ENCODE peak calls at places on chromosomes 13 and 19, in seven cellular contexts. One of them, this sample, is unnamed.

GRCh38 chr19:52685811-52686210 is 47.7 kb upstream of the ZNF83 start:
- DNase-seq in adrenal gland: no peak
- DNase-seq in IMR-90: no peak
- DNase-seq in activated CD4-positive, alpha-beta T cell treated with anti-CD3 and anti-CD28 coated beads, Interleukin-2, amount 50 U/mL, for 1 hour: no peak
- DNase-seq in endothelial cell: no peak
- DNase-seq in fibroblast of mammary gland: no peak
- DNase-seq in hippocampal formation: no peak
- DNase-seq in this sample: no peak

GRCh38 chr19:13689050-13689449 is 75.3 kb upstream of the MRI1 start:
- DNase-seq in adrenal gland: no peak
- DNase-seq in IMR-90: peak
- DNase-seq in activated CD4-positive, alpha-beta T cell treated with anti-CD3 and anti-CD28 coated beads, Interleukin-2, amount 50 U/mL, for 1 hour: no peak
- DNase-seq in endothelial cell: peak
- DNase-seq in fibroblast of mammary gland: peak
- DNase-seq in hippocampal formation: no peak
- DNase-seq in this sample: peak

GRCh38 chr19:33621811-33622504 is at the start of gene CHST8:
- DNase-seq in adrenal gland: peak
- DNase-seq in IMR-90: no peak
- DNase-seq in activated CD4-positive, alpha-beta T cell treated with anti-CD3 and anti-CD28 coated beads, Interleukin-2, amount 50 U/mL, for 1 hour: no peak
- DNase-seq in endothelial cell: peak
- DNase-seq in fibroblast of mammary gland: peak
- DNase-seq in hippocampal formation: no peak
- DNase-seq in this sample: no peak

GRCh38 chr19:4990306-4990705 is 21.4 kb downstream of the KDM4B start:
- DNase-seq in adrenal gland: no peak
- DNase-seq in IMR-90: no peak
- DNase-seq in activated CD4-positive, alpha-beta T cell treated with anti-CD3 and anti-CD28 coated beads, Interleukin-2, amount 50 U/mL, for 1 hour: no peak
- DNase-seq in endothelial cell: no peak
- DNase-seq in fibroblast of mammary gland: no peak
- DNase-seq in hippocampal formation: no peak
- DNase-seq in this sample: no peak

GRCh38 chr19:38650180-38650775 is 2.8 kb downstream of the ACTN4 start:
- DNase-seq in adrenal gland: no peak
- DNase-seq in IMR-90: no peak
- DNase-seq in activated CD4-positive, alpha-beta T cell treated with anti-CD3 and anti-CD28 coated beads, Interleukin-2, amount 50 U/mL, for 1 hour: no peak
- DNase-seq in endothelial cell: no peak
- DNase-seq in fibroblast of mammary gland: no peak
- DNase-seq in hippocampal formation: no peak
- DNase-seq in this sample: no peak

GRCh38 chr19:13827656-13828055 is 32.4 kb downstream of the ZSWIM4 start:
- DNase-seq in adrenal gland: no peak
- DNase-seq in IMR-90: no peak
- DNase-seq in activated CD4-positive, alpha-beta T cell treated with anti-CD3 and anti-CD28 coated beads, Interleukin-2, amount 50 U/mL, for 1 hour: no peak
- DNase-seq in endothelial cell: no peak
- DNase-seq in fibroblast of mammary gland: no peak
- DNase-seq in hippocampal formation: no peak
- DNase-seq in this sample: no peak

GRCh38 chr13:48831248-48831647 is 144.5 kb upstream of the FNDC3A start:
- DNase-seq in adrenal gland: no peak
- DNase-seq in IMR-90: peak
- DNase-seq in activated CD4-positive, alpha-beta T cell treated with anti-CD3 and anti-CD28 coated beads, Interleukin-2, amount 50 U/mL, for 1 hour: no peak
- DNase-seq in endothelial cell: no peak
- DNase-seq in fibroblast of mammary gland: peak
- DNase-seq in hippocampal formation: no peak
- DNase-seq in this sample: no peak

GRCh38 chr19:45597425-45598111 is 4.4 kb downstream of the GPR4 start:
- DNase-seq in adrenal gland: no peak
- DNase-seq in IMR-90: no peak
- DNase-seq in activated CD4-positive, alpha-beta T cell treated with anti-CD3 and anti-CD28 coated beads, Interleukin-2, amount 50 U/mL, for 1 hour: no peak
- DNase-seq in endothelial cell: no peak
- DNase-seq in fibroblast of mammary gland: no peak
- DNase-seq in hippocampal formation: no peak
- DNase-seq in this sample: no peak

GRCh38 chr19:42433503-42434260 is 6.5 kb upstream of the LIPE start:
- DNase-seq in adrenal gland: peak
- DNase-seq in IMR-90: peak
- DNase-seq in activated CD4-positive, alpha-beta T cell treated with anti-CD3 and anti-CD28 coated beads, Interleukin-2, amount 50 U/mL, for 1 hour: peak
- DNase-seq in endothelial cell: peak
- DNase-seq in fibroblast of mammary gland: peak
- DNase-seq in hippocampal formation: peak
- DNase-seq in this sample: no peak

GRCh38 chr13:39734952-39735351 is 79.5 kb downstream of the COG6 start:
- DNase-seq in adrenal gland: no peak
- DNase-seq in IMR-90: no peak
- DNase-seq in activated CD4-positive, alpha-beta T cell treated with anti-CD3 and anti-CD28 coated beads, Interleukin-2, amount 50 U/mL, for 1 hour: no peak
- DNase-seq in endothelial cell: no peak
- DNase-seq in fibroblast of mammary gland: no peak
- DNase-seq in hippocampal formation: no peak
- DNase-seq in this sample: no peak

GRCh38 chr13:75362026-75362425 is 119.9 kb downstream of the TBC1D4 start:
- DNase-seq in adrenal gland: no peak
- DNase-seq in IMR-90: no peak
- DNase-seq in activated CD4-positive, alpha-beta T cell treated with anti-CD3 and anti-CD28 coated beads, Interleukin-2, amount 50 U/mL, for 1 hour: no peak
- DNase-seq in endothelial cell: no peak
- DNase-seq in fibroblast of mammary gland: no peak
- DNase-seq in hippocampal formation: no peak
- DNase-seq in this sample: no peak

GRCh38 chr13:68982961-68983619 is 1124.5 kb upstream of the ATXN8OS start:
- DNase-seq in adrenal gland: no peak
- DNase-seq in IMR-90: no peak
- DNase-seq in activated CD4-positive, alpha-beta T cell treated with anti-CD3 and anti-CD28 coated beads, Interleukin-2, amount 50 U/mL, for 1 hour: no peak
- DNase-seq in endothelial cell: no peak
- DNase-seq in fibroblast of mammary gland: no peak
- DNase-seq in hippocampal formation: no peak
- DNase-seq in this sample: no peak

GRCh38 chr19:46298477-46299003 is 1.7 kb downstream of the HIF3A start:
- DNase-seq in adrenal gland: no peak
- DNase-seq in IMR-90: no peak
- DNase-seq in activated CD4-positive, alpha-beta T cell treated with anti-CD3 and anti-CD28 coated beads, Interleukin-2, amount 50 U/mL, for 1 hour: no peak
- DNase-seq in endothelial cell: no peak
- DNase-seq in fibroblast of mammary gland: no peak
- DNase-seq in hippocampal formation: no peak
- DNase-seq in this sample: no peak

GRCh38 chr13:30679483-30680330 is 55.6 kb upstream of the ALOX5AP start:
- DNase-seq in adrenal gland: no peak
- DNase-seq in IMR-90: peak
- DNase-seq in activated CD4-positive, alpha-beta T cell treated with anti-CD3 and anti-CD28 coated beads, Interleukin-2, amount 50 U/mL, for 1 hour: peak
- DNase-seq in endothelial cell: peak
- DNase-seq in fibroblast of mammary gland: peak
- DNase-seq in hippocampal formation: peak
- DNase-seq in this sample: no peak

GRCh38 chr19:7153008-7153407 is 83.5 kb downstream of the ZNF557 start:
- DNase-seq in adrenal gland: no peak
- DNase-seq in IMR-90: no peak
- DNase-seq in activated CD4-positive, alpha-beta T cell treated with anti-CD3 and anti-CD28 coated beads, Interleukin-2, amount 50 U/mL, for 1 hour: no peak
- DNase-seq in endothelial cell: no peak
- DNase-seq in fibroblast of mammary gland: no peak
- DNase-seq in hippocampal formation: no peak
- DNase-seq in this sample: no peak

GRCh38 chr13:40023608-40024577 is 368.4 kb downstream of the COG6 start:
- DNase-seq in adrenal gland: no peak
- DNase-seq in IMR-90: no peak
- DNase-seq in activated CD4-positive, alpha-beta T cell treated with anti-CD3 and anti-CD28 coated beads, Interleukin-2, amount 50 U/mL, for 1 hour: no peak
- DNase-seq in endothelial cell: no peak
- DNase-seq in fibroblast of mammary gland: peak
- DNase-seq in hippocampal formation: no peak
- DNase-seq in this sample: no peak

GRCh38 chr19:3175761-3176714 is 2.5 kb upstream of the S1PR4 start:
- DNase-seq in adrenal gland: no peak
- DNase-seq in IMR-90: peak
- DNase-seq in activated CD4-positive, alpha-beta T cell treated with anti-CD3 and anti-CD28 coated beads, Interleukin-2, amount 50 U/mL, for 1 hour: peak
- DNase-seq in endothelial cell: no peak
- DNase-seq in fibroblast of mammary gland: peak
- DNase-seq in hippocampal formation: no peak
- DNase-seq in this sample: no peak

GRCh38 chr19:37905936-37906867 is at the start of gene WDR87:
- DNase-seq in adrenal gland: peak
- DNase-seq in IMR-90: no peak
- DNase-seq in activated CD4-positive, alpha-beta T cell treated with anti-CD3 and anti-CD28 coated beads, Interleukin-2, amount 50 U/mL, for 1 hour: peak
- DNase-seq in endothelial cell: peak
- DNase-seq in fibroblast of mammary gland: no peak
- DNase-seq in hippocampal formation: no peak
- DNase-seq in this sample: no peak

GRCh38 chr19:54415208-54415900 is at the start of gene TTYH1:
- DNase-seq in adrenal gland: no peak
- DNase-seq in IMR-90: no peak
- DNase-seq in activated CD4-positive, alpha-beta T cell treated with anti-CD3 and anti-CD28 coated beads, Interleukin-2, amount 50 U/mL, for 1 hour: peak
- DNase-seq in endothelial cell: peak
- DNase-seq in fibroblast of mammary gland: no peak
- DNase-seq in hippocampal formation: no peak
- DNase-seq in this sample: no peak